ENCODE peak calls at places on chromosomes 1 and 21, in four cellular contexts. One of them, this sample, is unnamed.
A peak's percentile ranks its signal among the peaks of the same experiment; 100 is the strongest.

GRCh38 chr21:29217818-29218252 is 80.9 kb upstream of the BACH1 start:
- DNase-seq in Calu3: peak; percentile 15
- DNase-seq in NCI-H1092 treated with DMSO at 0.1 percent for 48 hours: no peak
- DNase-seq in H1: no peak
- DNase-seq in this sample: peak; percentile 16

GRCh38 chr1:27821761-27822315 is 8.7 kb upstream of the PPP1R8 start:
- DNase-seq in H1: no peak
- DNase-seq in Calu3: no peak
- DNase-seq in NCI-H1092 treated with DMSO at 0.1 percent for 48 hours: no peak
- DNase-seq in this sample: no peak

GRCh38 chr1:75305051-75305450 is 170.9 kb downstream of the LHX8 start:
- DNase-seq in NCI-H1092 treated with DMSO at 0.1 percent for 48 hours: no peak
- DNase-seq in Calu3: no peak
- DNase-seq in H1: no peak
- DNase-seq in this sample: no peak

GRCh38 chr1:224784606-224785328 is 144.7 kb upstream of the DNAH14 start:
- DNase-seq in H1: no peak
- DNase-seq in Calu3: no peak
- DNase-seq in NCI-H1092 treated with DMSO at 0.1 percent for 48 hours: no peak
- DNase-seq in this sample: no peak

GRCh38 chr1:59029768-59030167 is 245.9 kb upstream of the JUN start:
- DNase-seq in NCI-H1092 treated with DMSO at 0.1 percent for 48 hours: no peak
- DNase-seq in Calu3: no peak
- DNase-seq in H1: no peak
- DNase-seq in this sample: no peak

GRCh38 chr1:180274221-180274620 is 44.2 kb downstream of the LHX4 start:
- DNase-seq in Calu3: no peak
- DNase-seq in H1: peak; percentile 19
- DNase-seq in NCI-H1092 treated with DMSO at 0.1 percent for 48 hours: no peak
- DNase-seq in this sample: no peak

GRCh38 chr1:230141002-230141648 is 74.1 kb downstream of the GALNT2 start:
- DNase-seq in Calu3: no peak
- DNase-seq in NCI-H1092 treated with DMSO at 0.1 percent for 48 hours: no peak
- DNase-seq in H1: no peak
- DNase-seq in this sample: no peak

GRCh38 chr21:38567577-38568360 is 69.5 kb upstream of the ERG start:
- DNase-seq in Calu3: no peak
- DNase-seq in H1: no peak
- DNase-seq in NCI-H1092 treated with DMSO at 0.1 percent for 48 hours: no peak
- DNase-seq in this sample: no peak

GRCh38 chr1:58249729-58250586 is 296.6 kb downstream of the OMA1 start:
- DNase-seq in NCI-H1092 treated with DMSO at 0.1 percent for 48 hours: peak; percentile 45
- DNase-seq in Calu3: no peak
- DNase-seq in H1: peak; percentile 83
- DNase-seq in this sample: peak; percentile 14

GRCh38 chr21:40901690-40902089 is 54.7 kb upstream of the DSCAM start:
- DNase-seq in Calu3: no peak
- DNase-seq in NCI-H1092 treated with DMSO at 0.1 percent for 48 hours: peak; percentile 90
- DNase-seq in H1: no peak
- DNase-seq in this sample: peak; percentile 34

GRCh38 chr21:44853601-44854390 is 19.7 kb downstream of the PTTG1IP start:
- DNase-seq in H1: no peak
- DNase-seq in NCI-H1092 treated with DMSO at 0.1 percent for 48 hours: no peak
- DNase-seq in Calu3: no peak
- DNase-seq in this sample: no peak

GRCh38 chr1:21906173-21907078 is 30.7 kb downstream of the HSPG2 start:
- DNase-seq in NCI-H1092 treated with DMSO at 0.1 percent for 48 hours: no peak
- DNase-seq in H1: no peak
- DNase-seq in Calu3: no peak
- DNase-seq in this sample: no peak

GRCh38 chr21:46008893-46009635 is 27.5 kb downstream of the COL6A1 start:
- DNase-seq in Calu3: no peak
- DNase-seq in NCI-H1092 treated with DMSO at 0.1 percent for 48 hours: no peak
- DNase-seq in H1: peak; percentile 39
- DNase-seq in this sample: no peak